ENCODE peak calls at places on chromosomes 5 and 9, in four cellular contexts. M, D, H and Z are unnamed samples.

GRCh38 chr5:59123595-59124561 is 541.0 kb downstream of the RAB3C start:
- DNase-seq in M (no peak), H (no peak), D (no peak), Z (no peak)

GRCh38 chr9:98598861-98599260 is 109.9 kb downstream of the GABBR2 start:
- DNase-seq in H (no peak), M (no peak), D (no peak), Z (no peak)

GRCh38 chr9:109799792-109800191 is 19.8 kb downstream of the PALM2AKAP2 start:
- DNase-seq in M (no peak), D (no peak), H (peak), Z (no peak)

GRCh38 chr9:137899551-137900360 is 22.2 kb downstream of the CACNA1B start:
- DNase-seq in H (no peak), M (no peak), D (no peak), Z (no peak)

GRCh38 chr9:137411260-137411659 is 11.7 kb downstream of the EXD3 start:
- DNase-seq in D (no peak), H (peak), M (no peak), Z (no peak)

GRCh38 chr5:152717393-152717792 is 312.3 kb upstream of the NMUR2 start:
- DNase-seq in M (no peak), D (no peak), H (no peak), Z (no peak)

GRCh38 chr9:107024193-107024592 is 161.2 kb downstream of the ZNF462 start:
- DNase-seq in D (no peak), H (no peak), M (no peak), Z (no peak)

GRCh38 chr5:128038641-128039040 is 44.9 kb upstream of the SLC12A2 start:
- DNase-seq in D (no peak), H (peak), M (no peak), Z (no peak)

GRCh38 chr9:70081120-70081495 is 37.5 kb downstream of the MAMDC2 start:
- DNase-seq in H (no peak), M (no peak), D (no peak), Z (no peak)

GRCh38 chr5:140628711-140629110 is 4.3 kb downstream of the CD14 start:
- DNase-seq in D (no peak), H (no peak), M (no peak), Z (no peak)

GRCh38 chr9:91346644-91347043 is 15.1 kb downstream of the AUH start:
- DNase-seq in D (no peak), M (no peak), H (no peak), Z (no peak)

GRCh38 chr9:107720511-107720910 is 230.9 kb upstream of the KLF4 start:
- DNase-seq in M (no peak), D (no peak), H (no peak), Z (no peak)

GRCh38 chr9:94996638-94997037 is 270.1 kb downstream of the AOPEP start:
- DNase-seq in D (no peak), H (no peak), M (no peak), Z (no peak)

GRCh38 chr9:115524467-115525059 is 406.6 kb upstream of the TNC start:
- DNase-seq in H (peak), D (peak), M (no peak), Z (no peak)

GRCh38 chr9:20208951-20209350 is 413.3 kb downstream of the MLLT3 start:
- DNase-seq in D (no peak), M (no peak), H (no peak), Z (no peak)

GRCh38 chr9:129275626-129276247 is 97.7 kb upstream of the IER5L start:
- DNase-seq in D (no peak), M (no peak), H (peak), Z (no peak)

GRCh38 chr9:1210954-1211353 is 160.8 kb downstream of the DMRT2 start:
- DNase-seq in H (no peak), D (no peak), M (no peak), Z (no peak)

GRCh38 chr9:130266236-130267098 is 907 bp downstream of the HMCN2 start:
- DNase-seq in H (no peak), M (no peak), D (no peak), Z (no peak)

GRCh38 chr9:127903557-127904475 is 4.4 kb upstream of the ST6GALNAC6 start:
- DNase-seq in M (peak), D (no peak), H (no peak), Z (no peak)

GRCh38 chr5:94941113-94941765 is 322.8 kb downstream of the SLF1 start:
- DNase-seq in D (no peak), M (no peak), H (no peak), Z (no peak)

GRCh38 chr9:114456929-114457328 is 48.3 kb downstream of the WHRN start:
- DNase-seq in D (no peak), H (no peak), M (no peak), Z (no peak)

GRCh38 chr5:141647242-141647641 is 4.0 kb downstream of the FCHSD1 start:
- DNase-seq in D (no peak), M (no peak), H (no peak), Z (no peak)

GRCh38 chr9:70400107-70400892 is 14.2 kb downstream of the KLF9 start:
- DNase-seq in H (no peak), D (no peak), M (no peak), Z (no peak)

GRCh38 chr9:4684820-4685219 is 5.5 kb downstream of the CDC37L1 start:
- DNase-seq in H (no peak), D (no peak), M (no peak), Z (no peak)

GRCh38 chr9:35935261-35935660 is 22.7 kb downstream of the OR2S2 start:
- DNase-seq in H (no peak), D (no peak), M (no peak), Z (no peak)

GRCh38 chr5:143887901-143888648 is 76.1 kb downstream of the HMHB1 start:
- DNase-seq in D (no peak), H (peak), M (no peak), Z (no peak)

GRCh38 chr9:85942913-85943729 is 2.2 kb downstream of the NAA35 start:
- DNase-seq in D (no peak), M (no peak), H (no peak), Z (no peak)

GRCh38 chr5:55407059-55407684 is 99.4 kb downstream of the MTREX start:
- DNase-seq in H (peak), M (no peak), D (no peak), Z (no peak)

GRCh38 chr9:112125961-112126388 is 49.1 kb downstream of the SUSD1 start:
- DNase-seq in D (no peak), M (no peak), H (no peak), Z (no peak)

GRCh38 chr9:131885144-131885609 is 145.3 kb upstream of the RAPGEF1 start:
- DNase-seq in D (peak), H (no peak), M (no peak), Z (peak)

GRCh38 chr5:72156921-72157320 is 49.6 kb downstream of the MAP1B start:
- DNase-seq in M (no peak), H (peak), D (no peak), Z (no peak)

GRCh38 chr9:83959061-83959460 is 21.0 kb downstream of the HNRNPK start:
- DNase-seq in D (no peak), M (no peak), H (peak), Z (no peak)

GRCh38 chr5:72613515-72613914 is 106.3 kb upstream of the ZNF366 start:
- DNase-seq in H (no peak), D (no peak), M (no peak), Z (no peak)

GRCh38 chr5:6026766-6027165 is 351.6 kb downstream of the MED10 start:
- DNase-seq in D (no peak), M (no peak), H (no peak), Z (no peak)